ENCODE peak calls at places on chromosome 13, in five cellular contexts. H, P, V, T and J are unnamed samples.

GRCh38 chr13:44197791-44198770 is 175.5 kb upstream of the SERP2 start:
- DNase-seq in V (no peak), P (peak; percentile 64), H (no peak), T (no peak), J (peak; percentile 49)

GRCh38 chr13:23579886-23580706 is 9.9 kb downstream of the TNFRSF19 start:
- DNase-seq in H (no peak), V (no peak), P (no peak), T (no peak), J (no peak)

GRCh38 chr13:43908156-43909126 is 28.7 kb downstream of the LACC1 start:
- DNase-seq in T (no peak), V (no peak), H (no peak), P (no peak), J (peak; percentile 61)

GRCh38 chr13:23510979-23511735 is 59.1 kb upstream of the TNFRSF19 start:
- DNase-seq in V (no peak), P (no peak), T (no peak), H (no peak), J (peak; percentile 46)

GRCh38 chr13:50375792-50376191 is 360.5 kb downstream of the KCNRG start:
- DNase-seq in P (no peak), V (no peak), H (no peak), T (no peak), J (peak; percentile 34)

GRCh38 chr13:75326173-75327131 is 155.5 kb downstream of the TBC1D4 start:
- DNase-seq in H (no peak), P (peak; percentile 68), T (no peak), V (no peak), J (peak; percentile 47)

GRCh38 chr13:21568854-21569253 is 35.1 kb downstream of the MICU2 start:
- DNase-seq in V (no peak), T (no peak), P (no peak), H (no peak), J (no peak)

GRCh38 chr13:97306646-97307045 is 84.5 kb downstream of the MBNL2 start:
- DNase-seq in P (no peak), V (no peak), T (no peak), H (no peak), J (no peak)

GRCh38 chr13:77387607-77388200 is 60.8 kb upstream of the MYCBP2 start:
- DNase-seq in V (no peak), P (no peak), H (no peak), T (no peak), J (no peak)

GRCh38 chr13:93338906-93339305 is 112.3 kb downstream of the GPC6 start:
- DNase-seq in P (no peak), T (no peak), V (no peak), H (no peak), J (no peak)

GRCh38 chr13:77810891-77811290 is 107.7 kb downstream of the EDNRB start:
- DNase-seq in T (no peak), V (no peak), H (no peak), P (no peak), J (no peak)

GRCh38 chr13:107450931-107451330 is 764.4 kb downstream of the LIG4 start:
- DNase-seq in H (no peak), P (peak; percentile 2), T (no peak), V (no peak), J (no peak)

GRCh38 chr13:62357887-62358645 is 942.4 kb upstream of the PCDH20 start:
- DNase-seq in T (no peak), H (no peak), V (no peak), P (no peak), J (no peak)